ENCODE peak calls at places on chromosomes 12 and 14, in seven cellular contexts. D is activated CD8-positive, alpha-beta memory T cell treated with anti-CD3 and anti-CD28 coated beads for 48 hours; V is germinal center; P is MCF 10A; F is astrocyte of the spinal cord; T is lung; B is OCI-M1. Y is an unnamed sample.

GRCh38 chr12:25119020-25119419 is 75.9 kb downstream of the DNAI7 start:
- DNase-seq in D (no peak), B (peak), V (no peak), P (peak), T (no peak), F (no peak), Y (no peak)

GRCh38 chr14:105537580-105538474 is 11.4 kb downstream of the TMEM121 start:
- DNase-seq in B (peak), V (peak), P (peak), T (peak), D (peak), F (no peak), Y (no peak)

GRCh38 chr12:998020-998874 is 7.2 kb downstream of the ERC1 start:
- DNase-seq in F (no peak), V (peak), T (no peak), B (peak), D (no peak), P (no peak), Y (no peak)

GRCh38 chr12:98503593-98504367 is 11.6 kb upstream of the TMPO start:
- DNase-seq in T (peak), D (peak), B (peak), F (peak), P (peak), V (peak), Y (peak)

GRCh38 chr14:74469548-74470518 is 23.3 kb downstream of the NPC2 start:
- DNase-seq in F (no peak), T (no peak), V (no peak), B (no peak), P (no peak), D (no peak), Y (no peak)

GRCh38 chr14:41490323-41490722 is 116.4 kb upstream of the LRFN5 start:
- DNase-seq in P (no peak), V (no peak), D (no peak), T (no peak), B (peak), F (no peak), Y (no peak)

GRCh38 chr12:61531195-61531594 is 729.0 kb upstream of the USP15 start:
- DNase-seq in D (no peak), B (no peak), F (no peak), P (no peak), T (no peak), V (no peak), Y (no peak)

GRCh38 chr12:31518680-31519227 is 72.2 kb downstream of the DENND5B start:
- DNase-seq in P (peak), V (no peak), T (no peak), F (peak), B (no peak), D (no peak), Y (peak)

GRCh38 chr14:63605041-63605532 is 36.6 kb downstream of the WDR89 start:
- DNase-seq in D (no peak), B (no peak), V (no peak), T (no peak), P (no peak), F (no peak), Y (no peak)

GRCh38 chr12:100493371-100494012 is 19.8 kb downstream of the NR1H4 start:
- DNase-seq in F (no peak), V (no peak), P (peak), D (no peak), B (no peak), T (no peak), Y (no peak)

GRCh38 chr14:90600619-90601018 is 203.8 kb downstream of the CALM1 start:
- DNase-seq in V (no peak), T (no peak), B (no peak), D (no peak), P (no peak), F (no peak), Y (no peak)

GRCh38 chr14:30256627-30257026 is 302.3 kb upstream of the G2E3 start:
- DNase-seq in D (no peak), F (no peak), T (no peak), V (no peak), B (no peak), P (no peak), Y (no peak)

GRCh38 chr14:89013098-89013504 is 188.7 kb downstream of the TTC8 start:
- DNase-seq in F (peak), D (no peak), B (peak), P (peak), T (peak), V (no peak), Y (no peak)

GRCh38 chr12:40727774-40728483 is 35.7 kb downstream of the CNTN1 start:
- DNase-seq in D (no peak), F (no peak), B (no peak), P (no peak), V (no peak), T (no peak), Y (no peak)

GRCh38 chr12:77850698-77851097 is 20.0 kb downstream of the NAV3 start:
- DNase-seq in B (no peak), V (no peak), F (no peak), D (no peak), T (no peak), P (no peak), Y (no peak)

GRCh38 chr14:58199726-58200479 is at the start of gene ACTR10:
- DNase-seq in F (peak), D (peak), B (peak), V (peak), T (peak), P (peak), Y (peak)

GRCh38 chr14:105944632-105945610 is 418.5 kb downstream of the TMEM121 start:
- DNase-seq in D (peak), B (peak), T (peak), P (peak), F (no peak), V (peak), Y (no peak)

GRCh38 chr12:88266851-88267360 is 124.8 kb downstream of the TMTC3 start:
- DNase-seq in F (no peak), D (no peak), P (no peak), V (no peak), T (no peak), B (no peak), Y (no peak)

GRCh38 chr14:54606178-54606577 is 39.2 kb downstream of the SAMD4A start:
- DNase-seq in D (no peak), F (peak), P (no peak), T (no peak), B (no peak), V (no peak), Y (no peak)

GRCh38 chr14:93717222-93717967 is 70.9 kb downstream of the PRIMA1 start:
- DNase-seq in D (no peak), B (no peak), P (no peak), T (no peak), V (no peak), F (no peak), Y (no peak)

GRCh38 chr12:85823436-85824179 is 12.6 kb downstream of the RASSF9 start:
- DNase-seq in P (peak), F (peak), T (no peak), B (no peak), D (no peak), V (no peak), Y (no peak)

Y was measured in pulmonary artery endothelial cell.